ENCODE peak calls at places on chromosomes 16 and 17, in ten cellular contexts. R is body of pancreas, C is Peyer's patch, J is neural progenitor cell, Z is WERI-Rb-1, U is IMR-90, Q is breast epithelium, W is NB4, V is hepatocyte, E is pancreas. T is an unnamed sample.

GRCh38 chr16:65751622-65752598 is 614.6 kb upstream of the CDH5 start:
- DNase-seq in R (no peak), C (no peak), J (no peak), Z (no peak), U (no peak), Q (no peak), W (no peak), V (no peak), E (no peak), T (no peak)

GRCh38 chr17:13572581-13572980 is 29.1 kb downstream of the HS3ST3A1 start:
- DNase-seq in R (no peak), C (no peak), J (no peak), Z (no peak), U (no peak), Q (no peak), W (no peak), V (no peak), E (no peak), T (no peak)

GRCh38 chr16:56793504-56793903 is 63.6 kb downstream of the NUP93 start:
- DNase-seq in R (peak), C (no peak), J (no peak), Z (no peak), U (peak), Q (no peak), W (peak), V (peak), E (no peak), T (no peak)

GRCh38 chr17:7837375-7838290 is 3.6 kb downstream of the KDM6B start:
- DNase-seq in R (no peak), C (no peak), J (peak), Z (no peak), U (no peak), Q (no peak), W (peak), V (peak), E (no peak), T (no peak)

GRCh38 chr17:79542718-79543117 is 68.1 kb downstream of the RBFOX3 start:
- DNase-seq in R (no peak), C (no peak), J (no peak), Z (no peak), U (no peak), Q (no peak), W (no peak), V (no peak), E (no peak), T (no peak)

GRCh38 chr17:73474370-73474988 is 162.7 kb upstream of the CDC42EP4 start:
- DNase-seq in R (peak), C (no peak), J (no peak), Z (no peak), U (peak), Q (peak), W (peak), V (peak), E (peak), T (no peak)

GRCh38 chr17:2602597-2603017 is 9.2 kb downstream of the PAFAH1B1 start:
- DNase-seq in R (no peak), C (no peak), J (no peak), Z (no peak), U (peak), Q (no peak), W (no peak), V (no peak), E (no peak), T (no peak)

GRCh38 chr17:66537518-66537917 is 235.1 kb downstream of the PRKCA start:
- DNase-seq in R (no peak), C (no peak), J (no peak), Z (no peak), U (no peak), Q (no peak), W (no peak), V (no peak), E (no peak), T (no peak)

GRCh38 chr16:7321661-7322060 is 11.0 kb upstream of the RBFOX1 start:
- DNase-seq in R (no peak), C (no peak), J (no peak), Z (peak), U (no peak), Q (no peak), W (peak), V (no peak), E (no peak), T (no peak)

GRCh38 chr17:83202002-83203000 is 122.9 kb downstream of the METRNL start:
- DNase-seq in R (peak), C (peak), J (no peak), Z (peak), U (no peak), Q (no peak), W (no peak), V (no peak), E (no peak), T (no peak)

GRCh38 chr17:47844814-47845453 is 3.9 kb upstream of the SCRN2 start:
- DNase-seq in R (no peak), C (no peak), J (no peak), Z (no peak), U (peak), Q (no peak), W (peak), V (no peak), E (no peak), T (no peak)

GRCh38 chr17:66959641-66960375 is 4.7 kb upstream of the CACNG4 start:
- DNase-seq in R (no peak), C (no peak), J (peak), Z (peak), U (no peak), Q (no peak), W (no peak), V (no peak), E (no peak), T (no peak)

GRCh38 chr16:590165-590874 is 454 bp downstream of the RAB40C start:
- DNase-seq in R (no peak), C (no peak), J (peak), Z (peak), U (peak), Q (no peak), W (no peak), V (peak), E (no peak), T (no peak)

GRCh38 chr17:65102788-65103187 is 34.4 kb upstream of the RGS9 start:
- DNase-seq in R (no peak), C (no peak), J (no peak), Z (no peak), U (no peak), Q (no peak), W (peak), V (no peak), E (no peak), T (no peak)

GRCh38 chr17:42683407-42684031 is 1.2 kb downstream of the CNTNAP1 start:
- DNase-seq in R (peak), C (no peak), J (peak), Z (no peak), U (peak), Q (no peak), W (peak), V (no peak), E (peak), T (no peak)

GRCh38 chr17:32970281-32970680 is 21.4 kb upstream of the SPACA3 start:
- DNase-seq in R (peak), C (no peak), J (no peak), Z (no peak), U (no peak), Q (no peak), W (no peak), V (no peak), E (no peak), T (no peak)

GRCh38 chr16:85991856-85992255 is 92.9 kb downstream of the IRF8 start:
- DNase-seq in R (no peak), C (no peak), J (no peak), Z (no peak), U (no peak), Q (no peak), W (no peak), V (no peak), E (no peak), T (no peak)

GRCh38 chr16:85996843-85997242 is 97.9 kb downstream of the IRF8 start:
- DNase-seq in R (no peak), C (no peak), J (no peak), Z (no peak), U (no peak), Q (peak), W (no peak), V (no peak), E (no peak), T (no peak)

GRCh38 chr16:85992779-85993178 is 93.8 kb downstream of the IRF8 start:
- DNase-seq in R (no peak), C (no peak), J (no peak), Z (no peak), U (no peak), Q (no peak), W (no peak), V (no peak), E (no peak), T (no peak)

GRCh38 chr16:85995591-85996461 is 96.9 kb downstream of the IRF8 start:
- DNase-seq in R (no peak), C (peak), J (no peak), Z (no peak), U (no peak), Q (no peak), W (no peak), V (peak), E (no peak), T (no peak)

DNA sequence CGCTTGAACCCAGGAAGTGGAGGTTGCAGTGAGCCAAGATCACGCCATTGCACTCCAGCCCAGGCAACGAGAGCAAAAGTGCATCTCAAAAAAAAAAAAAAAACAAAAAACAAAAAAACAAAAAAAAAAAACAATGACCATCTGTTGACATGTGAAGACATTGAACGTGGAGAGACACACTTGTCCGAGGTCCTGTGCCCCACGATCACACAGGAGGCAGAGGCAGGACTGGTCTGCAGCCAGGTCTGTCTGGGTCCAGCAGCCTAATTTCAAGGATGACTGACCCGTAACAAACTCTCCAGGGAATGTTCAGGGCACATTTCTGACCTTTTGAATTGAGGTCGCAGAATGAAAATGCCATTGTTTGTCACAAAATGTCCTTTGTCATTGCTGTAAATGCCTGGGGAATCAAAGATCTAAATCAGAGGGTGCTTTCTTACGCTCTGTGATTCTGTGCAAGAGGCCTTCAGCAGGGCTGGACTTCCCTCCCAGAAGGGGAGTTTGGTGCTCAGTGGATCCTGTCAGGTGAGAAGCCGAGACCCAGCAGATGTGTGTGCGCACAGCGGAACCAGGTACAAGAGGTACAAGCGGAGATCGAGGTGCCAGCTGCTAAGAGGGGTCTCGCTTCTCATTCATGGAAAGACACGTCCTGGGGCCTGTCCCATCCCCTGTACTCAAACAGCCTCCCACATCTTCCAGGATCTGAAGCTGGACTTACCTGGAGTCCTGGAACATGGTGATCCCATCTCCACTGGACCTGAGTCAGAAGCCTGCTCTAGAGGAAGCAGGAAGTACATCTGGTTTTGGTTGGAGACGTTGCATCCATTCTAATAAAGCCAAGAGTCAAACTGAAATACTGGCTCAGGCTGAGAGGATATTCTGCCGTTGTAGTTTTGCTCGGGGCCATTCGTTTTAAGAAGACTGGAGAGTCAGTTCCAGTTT is 95.8 kb downstream of the IRF8 start:
- DNase-seq in R (no peak), C (peak), J (peak), Z (no peak), U (no peak), Q (no peak), W (no peak), V (no peak), E (no peak), T (no peak)
- H3K4me3 ChIP-seq in R (no peak), C (peak), J (no peak), Z (no peak), U (no peak), Q (no peak), W (no peak), V (no peak), E (no peak), T (no peak)

GRCh38 chr17:37648555-37648954 is 5.3 kb upstream of the DDX52 start:
- DNase-seq in R (no peak), C (no peak), J (no peak), Z (no peak), U (peak), Q (no peak), W (no peak), V (no peak), E (no peak), T (no peak)

GRCh38 chr17:37651846-37652245 is 8.6 kb upstream of the DDX52 start:
- DNase-seq in R (no peak), C (no peak), J (no peak), Z (no peak), U (no peak), Q (no peak), W (no peak), V (no peak), E (no peak), T (no peak)

GRCh38 chr17:37650419-37651003 is 7.3 kb upstream of the DDX52 start:
- DNase-seq in R (peak), C (no peak), J (peak), Z (peak), U (peak), Q (no peak), W (peak), V (peak), E (peak), T (no peak)
- TF ChIP-seq CTCF in R (no peak), C (peak), J (peak), Z (peak), U (peak), Q (no peak), W (peak), V (peak), E (no peak), T (peak)

GRCh38 chr17:45423936-45424335 is 8.7 kb downstream of the ARHGAP27 start:
- DNase-seq in R (no peak), C (no peak), J (no peak), Z (no peak), U (no peak), Q (no peak), W (no peak), V (no peak), E (no peak), T (no peak)

GRCh38 chr17:45424769-45425124 is 7.9 kb downstream of the ARHGAP27 start:
- DNase-seq in R (no peak), C (no peak), J (no peak), Z (no peak), U (no peak), Q (no peak), W (no peak), V (no peak), E (no peak), T (no peak)

GRCh38 chr17:45426561-45426960 is 6.1 kb downstream of the ARHGAP27 start:
- DNase-seq in R (no peak), C (no peak), J (no peak), Z (no peak), U (no peak), Q (no peak), W (no peak), V (peak), E (no peak), T (no peak)

GRCh38 chr17:45425984-45426413 is 6.7 kb downstream of the ARHGAP27 start:
- DNase-seq in R (no peak), C (no peak), J (no peak), Z (no peak), U (no peak), Q (no peak), W (no peak), V (peak), E (no peak), T (no peak)

DNA sequence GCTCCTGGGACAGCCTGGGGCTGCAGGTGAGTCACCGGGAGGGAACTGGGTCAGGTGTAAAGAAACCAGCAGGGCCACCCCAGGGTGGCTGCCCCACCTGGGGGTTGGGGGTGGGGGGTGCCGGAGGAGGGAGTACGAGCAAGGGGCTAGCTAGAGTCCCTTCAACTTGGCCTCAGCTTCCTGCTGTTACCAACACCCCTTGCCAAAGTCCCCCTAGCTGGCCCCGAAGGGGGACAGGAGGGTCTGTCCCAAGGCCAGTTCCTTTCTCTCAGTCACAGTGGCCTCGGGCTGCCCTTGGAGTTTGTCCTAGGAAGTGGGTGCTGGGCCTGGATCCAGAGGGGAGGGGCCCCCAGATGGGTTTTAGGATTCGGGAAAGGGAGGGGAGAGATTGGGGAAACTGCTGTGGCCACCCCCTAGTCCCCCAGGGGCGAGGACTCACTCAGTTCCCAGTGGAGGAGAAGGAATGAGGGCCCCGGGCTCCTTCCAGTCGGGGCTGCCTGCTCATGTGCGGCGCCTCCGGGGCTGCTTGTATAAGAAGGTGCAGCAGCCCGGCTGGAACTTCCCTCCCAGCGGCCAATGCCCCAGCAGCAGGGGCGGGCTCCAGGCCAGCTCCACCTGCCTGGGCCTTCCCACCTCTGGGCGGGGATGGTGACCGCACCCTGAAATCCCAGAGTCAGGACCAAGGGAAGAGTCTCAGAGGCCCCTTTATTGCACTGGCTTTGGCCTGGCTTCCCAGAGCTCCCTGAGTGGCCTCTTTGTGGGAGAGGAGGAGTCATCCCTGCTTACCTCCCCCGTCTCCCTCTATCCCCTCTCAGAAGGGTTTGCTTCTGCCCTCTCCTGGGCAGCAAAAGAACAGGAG is 7.3 kb downstream of the ARHGAP27 start:
- DNase-seq in R (peak), C (no peak), J (peak), Z (peak), U (peak), Q (peak), W (peak), V (peak), E (peak), T (peak)
- H3K4me3 ChIP-seq in R (no peak), C (no peak), J (peak), Z (peak), U (no peak), Q (no peak), W (no peak), V (peak), E (no peak), T (peak)

GRCh38 chr17:28896884-28897768 is at the start of gene FLOT2:
- DNase-seq in R (peak), C (peak), J (peak), Z (peak), U (peak), Q (no peak), W (peak), V (peak), E (peak), T (no peak)
- TF ChIP-seq CTCF in R (no peak), C (no peak), J (peak), Z (peak), U (peak), Q (no peak), W (peak), V (peak), E (no peak), T (peak)

GRCh38 chr16:88809676-88810165 is 2.0 kb downstream of the APRT start:
- DNase-seq in R (no peak), C (no peak), J (no peak), Z (no peak), U (no peak), Q (no peak), W (peak), V (no peak), E (peak), T (no peak)
- H3K4me3 ChIP-seq in R (no peak), C (no peak), J (no peak), Z (no peak), U (no peak), Q (no peak), W (peak), V (no peak), E (no peak), T (peak)